ENCODE peak calls at places on chromosomes 7 and 10, in eight cellular contexts. E is lung microvascular endothelial cell; C is ELR; V is IMR-90; U is stimulated activated CD4-positive, alpha-beta T cell treated with anti-CD3 and anti-CD28 coated beads, Interleukin-12 subunit alpha, Interleukin-12 subunit beta, amount 100 ng/mL, for 48 hours; Z is GM20000; T is NCI-H1092; J is HCT116. L is an unnamed sample.
A peak's percentile ranks its signal among the peaks of the same experiment; 100 is the strongest.

GRCh38 chr7:156578578-156578940 is 62.0 kb upstream of the RNF32 start:
- DNase-seq in E (no peak), C (no peak), V (no peak), U (no peak), Z (no peak), T (no peak), J (no peak), L (no peak)

GRCh38 chr7:101518348-101518747 is 110.7 kb downstream of the MYL10 start:
- DNase-seq in E (no peak), C (no peak), V (peak; percentile 77), U (no peak), Z (no peak), T (no peak), J (no peak), L (no peak)

GRCh38 chr10:37831495-37832333 is 25.7 kb downstream of the ZNF248 start:
- DNase-seq in E (no peak), C (no peak), V (no peak), U (no peak), Z (no peak), T (no peak), J (no peak), L (no peak)

GRCh38 chr10:56222237-56222636 is 138.8 kb downstream of the ZWINT start:
- DNase-seq in E (no peak), C (no peak), V (no peak), U (no peak), Z (no peak), T (no peak), J (no peak), L (no peak)

GRCh38 chr7:68622500-68622899 is 975.8 kb upstream of the AUTS2 start:
- DNase-seq in E (no peak), C (no peak), V (no peak), U (no peak), Z (no peak), T (peak; percentile 43), J (no peak), L (no peak)

GRCh38 chr7:110170762-110171161 is 920.2 kb upstream of the LRRN3 start:
- DNase-seq in E (no peak), C (peak; percentile 1), V (peak; percentile 36), U (no peak), Z (no peak), T (no peak), J (no peak), L (no peak)

GRCh38 chr10:11307004-11307403 is 289.3 kb downstream of the CELF2 start:
- DNase-seq in E (no peak), C (no peak), V (no peak), U (no peak), Z (no peak), T (no peak), J (no peak), L (no peak)

GRCh38 chr7:41085244-41085643 is 617.6 kb downstream of the INHBA start:
- DNase-seq in E (no peak), C (peak; percentile 78), V (peak; percentile 73), U (no peak), Z (no peak), T (no peak), J (no peak), L (no peak)

GRCh38 chr7:100128602-100128963 is 1.8 kb downstream of the MBLAC1 start:
- DNase-seq in E (no peak), C (no peak), V (no peak), U (no peak), Z (no peak), T (no peak), J (no peak), L (no peak)

GRCh38 chr7:128910569-128910945 is at the start of gene KCP:
- DNase-seq in E (no peak), C (no peak), V (no peak), U (no peak), Z (no peak), T (no peak), J (no peak), L (no peak)

GRCh38 chr7:139341776-139342244 is 673 bp downstream of the FMC1 start:
- DNase-seq in E (no peak), C (no peak), V (no peak), U (no peak), Z (no peak), T (no peak), J (no peak), L (no peak)

GRCh38 chr7:17986826-17987225 is 40.8 kb downstream of the PRPS1L1 start:
- DNase-seq in E (no peak), C (peak; percentile 86), V (peak; percentile 88), U (no peak), Z (no peak), T (no peak), J (no peak), L (no peak)

GRCh38 chr7:24637706-24638105 is 64.5 kb downstream of the PALS2 start:
- DNase-seq in E (no peak), C (no peak), V (no peak), U (no peak), Z (no peak), T (no peak), J (no peak), L (no peak)